ENCODE peak calls at places on chromosome 18, in nine cellular contexts. One of them, this sample, is unnamed.

GRCh38 chr18:60053747-60054304 is 154.0 kb downstream of the PMAIP1 start:
- DNase-seq in posterior vena cava: no peak
- DNase-seq in Right ventricle myocardium superior: no peak
- DNase-seq in BJ: peak
- DNase-seq in left lung: no peak
- DNase-seq in stimulated activated CD4-positive, alpha-beta T cell treated with anti-CD3 and anti-CD28 coated beads, Interleukin-1b, Interleukin-23, amount 100 ng/mL, for 1 hour: no peak
- DNase-seq in GDM1: no peak
- DNase-seq in stimulated activated CD8-positive, alpha-beta memory T cell treated with anti-CD3 and anti-CD28 coated beads, Interleukin-12 subunit alpha, Interleukin-12 subunit beta, amount 100 ng/mL, for 1 hour: no peak
- DNase-seq in Kasumi-1: no peak
- DNase-seq in this sample: no peak

GRCh38 chr18:27731211-27731610 is 445.7 kb downstream of the CDH2 start:
- DNase-seq in posterior vena cava: no peak
- DNase-seq in Right ventricle myocardium superior: no peak
- DNase-seq in BJ: no peak
- DNase-seq in left lung: no peak
- DNase-seq in stimulated activated CD4-positive, alpha-beta T cell treated with anti-CD3 and anti-CD28 coated beads, Interleukin-1b, Interleukin-23, amount 100 ng/mL, for 1 hour: no peak
- DNase-seq in GDM1: no peak
- DNase-seq in stimulated activated CD8-positive, alpha-beta memory T cell treated with anti-CD3 and anti-CD28 coated beads, Interleukin-12 subunit alpha, Interleukin-12 subunit beta, amount 100 ng/mL, for 1 hour: no peak
- DNase-seq in Kasumi-1: no peak
- DNase-seq in this sample: no peak

GRCh38 chr18:48345596-48345995 is 63.6 kb downstream of the ZBTB7C start:
- DNase-seq in posterior vena cava: peak
- DNase-seq in Right ventricle myocardium superior: peak
- DNase-seq in BJ: no peak
- DNase-seq in left lung: no peak
- DNase-seq in stimulated activated CD4-positive, alpha-beta T cell treated with anti-CD3 and anti-CD28 coated beads, Interleukin-1b, Interleukin-23, amount 100 ng/mL, for 1 hour: no peak
- DNase-seq in GDM1: no peak
- DNase-seq in stimulated activated CD8-positive, alpha-beta memory T cell treated with anti-CD3 and anti-CD28 coated beads, Interleukin-12 subunit alpha, Interleukin-12 subunit beta, amount 100 ng/mL, for 1 hour: no peak
- DNase-seq in Kasumi-1: no peak
- DNase-seq in this sample: no peak

GRCh38 chr18:62037012-62037742 is 144.4 kb upstream of the RNF152 start:
- DNase-seq in posterior vena cava: no peak
- DNase-seq in Right ventricle myocardium superior: no peak
- DNase-seq in BJ: no peak
- DNase-seq in left lung: no peak
- DNase-seq in stimulated activated CD4-positive, alpha-beta T cell treated with anti-CD3 and anti-CD28 coated beads, Interleukin-1b, Interleukin-23, amount 100 ng/mL, for 1 hour: no peak
- DNase-seq in GDM1: no peak
- DNase-seq in stimulated activated CD8-positive, alpha-beta memory T cell treated with anti-CD3 and anti-CD28 coated beads, Interleukin-12 subunit alpha, Interleukin-12 subunit beta, amount 100 ng/mL, for 1 hour: no peak
- DNase-seq in Kasumi-1: no peak
- DNase-seq in this sample: no peak

GRCh38 chr18:23812566-23813440 is 123.5 kb downstream of the LAMA3 start:
- DNase-seq in posterior vena cava: no peak
- DNase-seq in Right ventricle myocardium superior: no peak
- DNase-seq in BJ: no peak
- DNase-seq in left lung: no peak
- DNase-seq in stimulated activated CD4-positive, alpha-beta T cell treated with anti-CD3 and anti-CD28 coated beads, Interleukin-1b, Interleukin-23, amount 100 ng/mL, for 1 hour: no peak
- DNase-seq in GDM1: no peak
- DNase-seq in stimulated activated CD8-positive, alpha-beta memory T cell treated with anti-CD3 and anti-CD28 coated beads, Interleukin-12 subunit alpha, Interleukin-12 subunit beta, amount 100 ng/mL, for 1 hour: no peak
- DNase-seq in Kasumi-1: peak
- DNase-seq in this sample: peak

GRCh38 chr18:49447810-49448745 is 12.4 kb downstream of the DYM start:
- DNase-seq in posterior vena cava: no peak
- DNase-seq in Right ventricle myocardium superior: no peak
- DNase-seq in BJ: no peak
- DNase-seq in left lung: no peak
- DNase-seq in stimulated activated CD4-positive, alpha-beta T cell treated with anti-CD3 and anti-CD28 coated beads, Interleukin-1b, Interleukin-23, amount 100 ng/mL, for 1 hour: no peak
- DNase-seq in GDM1: peak
- DNase-seq in stimulated activated CD8-positive, alpha-beta memory T cell treated with anti-CD3 and anti-CD28 coated beads, Interleukin-12 subunit alpha, Interleukin-12 subunit beta, amount 100 ng/mL, for 1 hour: no peak
- DNase-seq in Kasumi-1: peak
- DNase-seq in this sample: peak

GRCh38 chr18:8685141-8685913 is 20.0 kb upstream of the MTCL1 start:
- DNase-seq in posterior vena cava: no peak
- DNase-seq in Right ventricle myocardium superior: no peak
- DNase-seq in BJ: no peak
- DNase-seq in left lung: no peak
- DNase-seq in stimulated activated CD4-positive, alpha-beta T cell treated with anti-CD3 and anti-CD28 coated beads, Interleukin-1b, Interleukin-23, amount 100 ng/mL, for 1 hour: no peak
- DNase-seq in GDM1: no peak
- DNase-seq in stimulated activated CD8-positive, alpha-beta memory T cell treated with anti-CD3 and anti-CD28 coated beads, Interleukin-12 subunit alpha, Interleukin-12 subunit beta, amount 100 ng/mL, for 1 hour: no peak
- DNase-seq in Kasumi-1: no peak
- DNase-seq in this sample: no peak

GRCh38 chr18:31741096-31741735 is 19.5 kb downstream of the SLC25A52 start:
- DNase-seq in posterior vena cava: no peak
- DNase-seq in Right ventricle myocardium superior: no peak
- DNase-seq in BJ: no peak
- DNase-seq in left lung: no peak
- DNase-seq in stimulated activated CD4-positive, alpha-beta T cell treated with anti-CD3 and anti-CD28 coated beads, Interleukin-1b, Interleukin-23, amount 100 ng/mL, for 1 hour: peak
- DNase-seq in GDM1: peak
- DNase-seq in stimulated activated CD8-positive, alpha-beta memory T cell treated with anti-CD3 and anti-CD28 coated beads, Interleukin-12 subunit alpha, Interleukin-12 subunit beta, amount 100 ng/mL, for 1 hour: peak
- DNase-seq in Kasumi-1: peak
- DNase-seq in this sample: peak

GRCh38 chr18:27762054-27762453 is 414.9 kb downstream of the CDH2 start:
- DNase-seq in posterior vena cava: no peak
- DNase-seq in Right ventricle myocardium superior: no peak
- DNase-seq in BJ: no peak
- DNase-seq in left lung: no peak
- DNase-seq in stimulated activated CD4-positive, alpha-beta T cell treated with anti-CD3 and anti-CD28 coated beads, Interleukin-1b, Interleukin-23, amount 100 ng/mL, for 1 hour: no peak
- DNase-seq in GDM1: no peak
- DNase-seq in stimulated activated CD8-positive, alpha-beta memory T cell treated with anti-CD3 and anti-CD28 coated beads, Interleukin-12 subunit alpha, Interleukin-12 subunit beta, amount 100 ng/mL, for 1 hour: no peak
- DNase-seq in Kasumi-1: no peak
- DNase-seq in this sample: no peak

GRCh38 chr18:79399275-79400081 is 3.7 kb downstream of the NFATC1 start:
- DNase-seq in posterior vena cava: peak
- DNase-seq in Right ventricle myocardium superior: peak
- DNase-seq in BJ: no peak
- DNase-seq in left lung: peak
- DNase-seq in stimulated activated CD4-positive, alpha-beta T cell treated with anti-CD3 and anti-CD28 coated beads, Interleukin-1b, Interleukin-23, amount 100 ng/mL, for 1 hour: no peak
- DNase-seq in GDM1: no peak
- DNase-seq in stimulated activated CD8-positive, alpha-beta memory T cell treated with anti-CD3 and anti-CD28 coated beads, Interleukin-12 subunit alpha, Interleukin-12 subunit beta, amount 100 ng/mL, for 1 hour: no peak
- DNase-seq in Kasumi-1: no peak
- DNase-seq in this sample: no peak

GRCh38 chr18:36450264-36450663 is 152.8 kb downstream of the FHOD3 start:
- DNase-seq in posterior vena cava: no peak
- DNase-seq in Right ventricle myocardium superior: no peak
- DNase-seq in BJ: no peak
- DNase-seq in left lung: no peak
- DNase-seq in stimulated activated CD4-positive, alpha-beta T cell treated with anti-CD3 and anti-CD28 coated beads, Interleukin-1b, Interleukin-23, amount 100 ng/mL, for 1 hour: no peak
- DNase-seq in GDM1: no peak
- DNase-seq in stimulated activated CD8-positive, alpha-beta memory T cell treated with anti-CD3 and anti-CD28 coated beads, Interleukin-12 subunit alpha, Interleukin-12 subunit beta, amount 100 ng/mL, for 1 hour: no peak
- DNase-seq in Kasumi-1: no peak
- DNase-seq in this sample: no peak

GRCh38 chr18:76765649-76766048 is 56.7 kb upstream of the ZNF236 start:
- DNase-seq in posterior vena cava: no peak
- DNase-seq in Right ventricle myocardium superior: no peak
- DNase-seq in BJ: no peak
- DNase-seq in left lung: no peak
- DNase-seq in stimulated activated CD4-positive, alpha-beta T cell treated with anti-CD3 and anti-CD28 coated beads, Interleukin-1b, Interleukin-23, amount 100 ng/mL, for 1 hour: no peak
- DNase-seq in GDM1: no peak
- DNase-seq in stimulated activated CD8-positive, alpha-beta memory T cell treated with anti-CD3 and anti-CD28 coated beads, Interleukin-12 subunit alpha, Interleukin-12 subunit beta, amount 100 ng/mL, for 1 hour: no peak
- DNase-seq in Kasumi-1: no peak
- DNase-seq in this sample: no peak

This sample was measured in AML-193.